ENCODE peak calls at places on chromosome 21, in four cellular contexts. One of them, this sample, is unnamed.
A peak's percentile ranks its signal among the peaks of the same experiment; 100 is the strongest.

GRCh38 chr21:35390013-35390776 is 341.1 kb upstream of the RUNX1 start:
- DNase-seq in GM10248: no peak
- DNase-seq in astrocyte of the cerebellum: no peak
- DNase-seq in stimulated activated CD4-positive, alpha-beta T cell treated with anti-CD3 and anti-CD28 coated beads, Interleukin-12 subunit alpha, Interleukin-12 subunit beta, amount 100 ng/mL, for 4 hours: no peak
- DNase-seq in this sample: no peak

GRCh38 chr21:36211660-36212512 is 55.3 kb downstream of the DOP1B start:
- DNase-seq in GM10248: no peak
- DNase-seq in astrocyte of the cerebellum: peak; percentile 60
- DNase-seq in stimulated activated CD4-positive, alpha-beta T cell treated with anti-CD3 and anti-CD28 coated beads, Interleukin-12 subunit alpha, Interleukin-12 subunit beta, amount 100 ng/mL, for 4 hours: no peak
- DNase-seq in this sample: no peak

GRCh38 chr21:34766862-34767261 is 98.1 kb downstream of the CLIC6 start:
- DNase-seq in GM10248: no peak
- DNase-seq in astrocyte of the cerebellum: no peak
- DNase-seq in stimulated activated CD4-positive, alpha-beta T cell treated with anti-CD3 and anti-CD28 coated beads, Interleukin-12 subunit alpha, Interleukin-12 subunit beta, amount 100 ng/mL, for 4 hours: no peak
- DNase-seq in this sample: no peak

GRCh38 chr21:43983860-43984420 is 28.2 kb upstream of the TRAPPC10 start:
- DNase-seq in GM10248: no peak
- DNase-seq in astrocyte of the cerebellum: no peak
- DNase-seq in stimulated activated CD4-positive, alpha-beta T cell treated with anti-CD3 and anti-CD28 coated beads, Interleukin-12 subunit alpha, Interleukin-12 subunit beta, amount 100 ng/mL, for 4 hours: no peak
- DNase-seq in this sample: no peak

GRCh38 chr21:45115141-45115540 is 40.8 kb downstream of the ADARB1 start:
- DNase-seq in GM10248: no peak
- DNase-seq in astrocyte of the cerebellum: no peak
- DNase-seq in stimulated activated CD4-positive, alpha-beta T cell treated with anti-CD3 and anti-CD28 coated beads, Interleukin-12 subunit alpha, Interleukin-12 subunit beta, amount 100 ng/mL, for 4 hours: no peak
- DNase-seq in this sample: no peak

GRCh38 chr21:42107881-42108553 is 36.9 kb downstream of the UMODL1 start:
- DNase-seq in GM10248: peak; percentile 91
- DNase-seq in astrocyte of the cerebellum: peak; percentile 27
- DNase-seq in stimulated activated CD4-positive, alpha-beta T cell treated with anti-CD3 and anti-CD28 coated beads, Interleukin-12 subunit alpha, Interleukin-12 subunit beta, amount 100 ng/mL, for 4 hours: peak; percentile 68
- DNase-seq in this sample: peak; percentile 72

GRCh38 chr21:34074283-34075098 is 1.1 kb downstream of the MRPS6 start:
- DNase-seq in GM10248: no peak
- DNase-seq in astrocyte of the cerebellum: no peak
- DNase-seq in stimulated activated CD4-positive, alpha-beta T cell treated with anti-CD3 and anti-CD28 coated beads, Interleukin-12 subunit alpha, Interleukin-12 subunit beta, amount 100 ng/mL, for 4 hours: peak; percentile 16
- DNase-seq in this sample: peak; percentile 39

GRCh38 chr21:45644041-45644906 is 749 bp downstream of the PCBP3 start:
- DNase-seq in GM10248: no peak
- DNase-seq in astrocyte of the cerebellum: no peak
- DNase-seq in stimulated activated CD4-positive, alpha-beta T cell treated with anti-CD3 and anti-CD28 coated beads, Interleukin-12 subunit alpha, Interleukin-12 subunit beta, amount 100 ng/mL, for 4 hours: no peak
- DNase-seq in this sample: no peak

GRCh38 chr21:43970551-43970950 is 41.6 kb upstream of the TRAPPC10 start:
- DNase-seq in GM10248: no peak
- DNase-seq in astrocyte of the cerebellum: no peak
- DNase-seq in stimulated activated CD4-positive, alpha-beta T cell treated with anti-CD3 and anti-CD28 coated beads, Interleukin-12 subunit alpha, Interleukin-12 subunit beta, amount 100 ng/mL, for 4 hours: no peak
- DNase-seq in this sample: no peak

GRCh38 chr21:33976082-33976979 is 60.7 kb upstream of the ATP5PO start:
- DNase-seq in GM10248: peak; percentile 63
- DNase-seq in astrocyte of the cerebellum: peak; percentile 93
- DNase-seq in stimulated activated CD4-positive, alpha-beta T cell treated with anti-CD3 and anti-CD28 coated beads, Interleukin-12 subunit alpha, Interleukin-12 subunit beta, amount 100 ng/mL, for 4 hours: peak; percentile 33
- DNase-seq in this sample: peak; percentile 22

GRCh38 chr21:43991447-43991991 is 20.6 kb upstream of the TRAPPC10 start:
- DNase-seq in GM10248: no peak
- DNase-seq in astrocyte of the cerebellum: no peak
- DNase-seq in stimulated activated CD4-positive, alpha-beta T cell treated with anti-CD3 and anti-CD28 coated beads, Interleukin-12 subunit alpha, Interleukin-12 subunit beta, amount 100 ng/mL, for 4 hours: no peak
- DNase-seq in this sample: no peak

GRCh38 chr21:41138711-41139110 is 29.2 kb upstream of the BACE2 start:
- DNase-seq in GM10248: no peak
- DNase-seq in astrocyte of the cerebellum: no peak
- DNase-seq in stimulated activated CD4-positive, alpha-beta T cell treated with anti-CD3 and anti-CD28 coated beads, Interleukin-12 subunit alpha, Interleukin-12 subunit beta, amount 100 ng/mL, for 4 hours: no peak
- DNase-seq in this sample: no peak

GRCh38 chr21:17071093-17071492 is 441.8 kb upstream of the CXADR start:
- DNase-seq in GM10248: no peak
- DNase-seq in astrocyte of the cerebellum: no peak
- DNase-seq in stimulated activated CD4-positive, alpha-beta T cell treated with anti-CD3 and anti-CD28 coated beads, Interleukin-12 subunit alpha, Interleukin-12 subunit beta, amount 100 ng/mL, for 4 hours: no peak
- DNase-seq in this sample: no peak

GRCh38 chr21:46056450-46056903 is 41.4 kb upstream of the COL6A2 start:
- DNase-seq in GM10248: no peak
- DNase-seq in astrocyte of the cerebellum: peak; percentile 81
- DNase-seq in stimulated activated CD4-positive, alpha-beta T cell treated with anti-CD3 and anti-CD28 coated beads, Interleukin-12 subunit alpha, Interleukin-12 subunit beta, amount 100 ng/mL, for 4 hours: no peak
- DNase-seq in this sample: no peak

GRCh38 chr21:46363698-46364097 is 39.7 kb downstream of the PCNT start:
- DNase-seq in GM10248: no peak
- DNase-seq in astrocyte of the cerebellum: no peak
- DNase-seq in stimulated activated CD4-positive, alpha-beta T cell treated with anti-CD3 and anti-CD28 coated beads, Interleukin-12 subunit alpha, Interleukin-12 subunit beta, amount 100 ng/mL, for 4 hours: no peak
- DNase-seq in this sample: no peak

GRCh38 chr21:34737115-34737514 is 68.3 kb downstream of the CLIC6 start:
- DNase-seq in GM10248: no peak
- DNase-seq in astrocyte of the cerebellum: no peak
- DNase-seq in stimulated activated CD4-positive, alpha-beta T cell treated with anti-CD3 and anti-CD28 coated beads, Interleukin-12 subunit alpha, Interleukin-12 subunit beta, amount 100 ng/mL, for 4 hours: no peak
- DNase-seq in this sample: no peak

GRCh38 chr21:37503848-37504467 is 137.4 kb downstream of the DYRK1A start:
- DNase-seq in GM10248: no peak
- DNase-seq in astrocyte of the cerebellum: peak; percentile 54
- DNase-seq in stimulated activated CD4-positive, alpha-beta T cell treated with anti-CD3 and anti-CD28 coated beads, Interleukin-12 subunit alpha, Interleukin-12 subunit beta, amount 100 ng/mL, for 4 hours: no peak
- DNase-seq in this sample: no peak

GRCh38 chr21:37079211-37079824 is 6.3 kb downstream of the TTC3 start:
- DNase-seq in GM10248: no peak
- DNase-seq in astrocyte of the cerebellum: no peak
- DNase-seq in stimulated activated CD4-positive, alpha-beta T cell treated with anti-CD3 and anti-CD28 coated beads, Interleukin-12 subunit alpha, Interleukin-12 subunit beta, amount 100 ng/mL, for 4 hours: no peak
- DNase-seq in this sample: no peak

GRCh38 chr21:38622827-38623209 is 124.5 kb upstream of the ERG start:
- DNase-seq in GM10248: no peak
- DNase-seq in astrocyte of the cerebellum: no peak
- DNase-seq in stimulated activated CD4-positive, alpha-beta T cell treated with anti-CD3 and anti-CD28 coated beads, Interleukin-12 subunit alpha, Interleukin-12 subunit beta, amount 100 ng/mL, for 4 hours: no peak
- DNase-seq in this sample: no peak

GRCh38 chr21:29642551-29643245 is 297.1 kb downstream of the GRIK1 start:
- DNase-seq in GM10248: no peak
- DNase-seq in astrocyte of the cerebellum: no peak
- DNase-seq in stimulated activated CD4-positive, alpha-beta T cell treated with anti-CD3 and anti-CD28 coated beads, Interleukin-12 subunit alpha, Interleukin-12 subunit beta, amount 100 ng/mL, for 4 hours: no peak
- DNase-seq in this sample: no peak

GRCh38 chr21:36141513-36141925 is 6.6 kb downstream of the CBR3 start:
- DNase-seq in GM10248: peak; percentile 74
- DNase-seq in astrocyte of the cerebellum: peak; percentile 68
- DNase-seq in stimulated activated CD4-positive, alpha-beta T cell treated with anti-CD3 and anti-CD28 coated beads, Interleukin-12 subunit alpha, Interleukin-12 subunit beta, amount 100 ng/mL, for 4 hours: peak; percentile 69
- DNase-seq in this sample: peak; percentile 83

GRCh38 chr21:37074546-37074945 is 1.5 kb downstream of the TTC3 start:
- DNase-seq in GM10248: no peak
- DNase-seq in astrocyte of the cerebellum: no peak
- DNase-seq in stimulated activated CD4-positive, alpha-beta T cell treated with anti-CD3 and anti-CD28 coated beads, Interleukin-12 subunit alpha, Interleukin-12 subunit beta, amount 100 ng/mL, for 4 hours: no peak
- DNase-seq in this sample: no peak

GRCh38 chr21:34886554-34887385 is 162.3 kb downstream of the RUNX1 start:
- DNase-seq in GM10248: no peak
- DNase-seq in astrocyte of the cerebellum: no peak
- DNase-seq in stimulated activated CD4-positive, alpha-beta T cell treated with anti-CD3 and anti-CD28 coated beads, Interleukin-12 subunit alpha, Interleukin-12 subunit beta, amount 100 ng/mL, for 4 hours: peak; percentile 28
- DNase-seq in this sample: peak; percentile 50

This sample was measured in HAP-1.